ENCODE peak calls at places on chromosome 22, in seven cellular contexts. One of them, this sample, is unnamed.

GRCh38 chr22:48443680-48444079 is 1384.0 kb downstream of the BRD1 start:
- DNase-seq in T-cell: no peak
- DNase-seq in stimulated activated naive CD8-positive, alpha-beta T cell treated with anti-CD3 and anti-CD28 coated beads, Interleukin-15, amount 100 ng/mL, for 72 hours: no peak
- DNase-seq in posterior cingulate gyrus: no peak
- DNase-seq in stomach: no peak
- DNase-seq in T-helper 22 cell: no peak
- DNase-seq in NCI-H82: no peak
- DNase-seq in this sample: no peak

GRCh38 chr22:44676441-44677298 is 25.3 kb upstream of the PRR5 start:
- DNase-seq in NCI-H82: no peak
- DNase-seq in stomach: peak; percentile 50
- DNase-seq in T-cell: no peak
- DNase-seq in posterior cingulate gyrus: no peak
- DNase-seq in T-helper 22 cell: no peak
- DNase-seq in stimulated activated naive CD8-positive, alpha-beta T cell treated with anti-CD3 and anti-CD28 coated beads, Interleukin-15, amount 100 ng/mL, for 72 hours: no peak
- DNase-seq in this sample: no peak

GRCh38 chr22:29799217-29799680 is 32.1 kb downstream of the UQCR10 start:
- DNase-seq in posterior cingulate gyrus: peak; percentile 71
- DNase-seq in stomach: peak; percentile 95
- DNase-seq in T-cell: peak; percentile 38
- DNase-seq in NCI-H82: no peak
- DNase-seq in stimulated activated naive CD8-positive, alpha-beta T cell treated with anti-CD3 and anti-CD28 coated beads, Interleukin-15, amount 100 ng/mL, for 72 hours: no peak
- DNase-seq in T-helper 22 cell: no peak
- DNase-seq in this sample: peak; percentile 83

GRCh38 chr22:45429424-45429823 is 15.9 kb downstream of the RIBC2 start:
- DNase-seq in NCI-H82: no peak
- DNase-seq in stomach: no peak
- DNase-seq in T-cell: no peak
- DNase-seq in stimulated activated naive CD8-positive, alpha-beta T cell treated with anti-CD3 and anti-CD28 coated beads, Interleukin-15, amount 100 ng/mL, for 72 hours: no peak
- DNase-seq in posterior cingulate gyrus: no peak
- DNase-seq in T-helper 22 cell: no peak
- DNase-seq in this sample: peak; percentile 11

GRCh38 chr22:45298934-45299505 is 10.7 kb upstream of the FAM118A start:
- DNase-seq in NCI-H82: no peak
- DNase-seq in stomach: no peak
- DNase-seq in T-helper 22 cell: no peak
- DNase-seq in posterior cingulate gyrus: no peak
- DNase-seq in stimulated activated naive CD8-positive, alpha-beta T cell treated with anti-CD3 and anti-CD28 coated beads, Interleukin-15, amount 100 ng/mL, for 72 hours: no peak
- DNase-seq in T-cell: no peak
- DNase-seq in this sample: no peak

GRCh38 chr22:43811777-43812148 is 342 bp downstream of the EFCAB6 start:
- DNase-seq in stomach: no peak
- DNase-seq in T-cell: no peak
- DNase-seq in NCI-H82: no peak
- DNase-seq in stimulated activated naive CD8-positive, alpha-beta T cell treated with anti-CD3 and anti-CD28 coated beads, Interleukin-15, amount 100 ng/mL, for 72 hours: no peak
- DNase-seq in posterior cingulate gyrus: no peak
- DNase-seq in T-helper 22 cell: no peak
- DNase-seq in this sample: no peak

GRCh38 chr22:31085493-31085824 is 4.3 kb downstream of the SMTN start:
- DNase-seq in stomach: no peak
- DNase-seq in NCI-H82: no peak
- DNase-seq in stimulated activated naive CD8-positive, alpha-beta T cell treated with anti-CD3 and anti-CD28 coated beads, Interleukin-15, amount 100 ng/mL, for 72 hours: no peak
- DNase-seq in posterior cingulate gyrus: no peak
- DNase-seq in T-helper 22 cell: no peak
- DNase-seq in T-cell: no peak
- DNase-seq in this sample: peak; percentile 53

GRCh38 chr22:46220921-46221320 is 29.2 kb downstream of the CDPF1 start:
- DNase-seq in T-helper 22 cell: no peak
- DNase-seq in T-cell: no peak
- DNase-seq in stimulated activated naive CD8-positive, alpha-beta T cell treated with anti-CD3 and anti-CD28 coated beads, Interleukin-15, amount 100 ng/mL, for 72 hours: no peak
- DNase-seq in stomach: no peak
- DNase-seq in NCI-H82: no peak
- DNase-seq in posterior cingulate gyrus: no peak
- DNase-seq in this sample: no peak

GRCh38 chr22:27480487-27480886 is 321.1 kb downstream of the MN1 start:
- DNase-seq in posterior cingulate gyrus: no peak
- DNase-seq in stomach: no peak
- DNase-seq in stimulated activated naive CD8-positive, alpha-beta T cell treated with anti-CD3 and anti-CD28 coated beads, Interleukin-15, amount 100 ng/mL, for 72 hours: no peak
- DNase-seq in NCI-H82: no peak
- DNase-seq in T-helper 22 cell: no peak
- DNase-seq in T-cell: no peak
- DNase-seq in this sample: no peak

GRCh38 chr22:28402066-28402465 is 277.6 kb downstream of the TTC28 start:
- DNase-seq in posterior cingulate gyrus: no peak
- DNase-seq in stomach: no peak
- DNase-seq in NCI-H82: peak; percentile 5
- DNase-seq in stimulated activated naive CD8-positive, alpha-beta T cell treated with anti-CD3 and anti-CD28 coated beads, Interleukin-15, amount 100 ng/mL, for 72 hours: no peak
- DNase-seq in T-helper 22 cell: no peak
- DNase-seq in T-cell: no peak
- DNase-seq in this sample: no peak

GRCh38 chr22:49664371-49664881 is 163.2 kb downstream of the BRD1 start:
- DNase-seq in T-cell: no peak
- DNase-seq in T-helper 22 cell: no peak
- DNase-seq in NCI-H82: peak; percentile 45
- DNase-seq in stomach: no peak
- DNase-seq in stimulated activated naive CD8-positive, alpha-beta T cell treated with anti-CD3 and anti-CD28 coated beads, Interleukin-15, amount 100 ng/mL, for 72 hours: peak; percentile 2
- DNase-seq in posterior cingulate gyrus: peak; percentile 66
- DNase-seq in this sample: peak; percentile 12

GRCh38 chr22:28024422-28024888 is 105.4 kb upstream of the PITPNB start:
- DNase-seq in stimulated activated naive CD8-positive, alpha-beta T cell treated with anti-CD3 and anti-CD28 coated beads, Interleukin-15, amount 100 ng/mL, for 72 hours: peak; percentile 4
- DNase-seq in T-cell: no peak
- DNase-seq in NCI-H82: no peak
- DNase-seq in stomach: peak; percentile 11
- DNase-seq in T-helper 22 cell: no peak
- DNase-seq in posterior cingulate gyrus: no peak
- DNase-seq in this sample: peak; percentile 6

This sample was measured in uterus.